ENCODE peak calls at places on chromosomes 1 and 21, in six cellular contexts. E is progenitor cell of endocrine pancreas; Q is H54; V is CD8-positive, alpha-beta memory T cell; O is stimulated activated CD4-positive, alpha-beta T cell treated with anti-CD3 and anti-CD28 coated beads, TNF-alpha, amount 100 ng/mL, for 4 hours; R is T-helper 1 cell. T is an unnamed sample.

GRCh38 chr1:77222496-77222895 is 3.3 kb upstream of the PIGK start:
- DNase-seq in E (no peak), Q (no peak), V (no peak), O (no peak), R (no peak), T (no peak)

GRCh38 chr1:110645962-110646735 is 28.6 kb downstream of the KCNA3 start:
- DNase-seq in E (no peak), Q (no peak), V (no peak), O (no peak), R (no peak), T (peak)

GRCh38 chr1:67652800-67653199 is 32.2 kb upstream of the GADD45A start:
- DNase-seq in E (no peak), Q (peak), V (no peak), O (no peak), R (no peak), T (no peak)

GRCh38 chr1:150563340-150564038 is 14.3 kb downstream of the ADAMTSL4 start:
- DNase-seq in E (no peak), Q (no peak), V (peak), O (no peak), R (no peak), T (no peak)

GRCh38 chr1:106254748-106255147 is 801.7 kb upstream of the PRMT6 start:
- DNase-seq in E (no peak), Q (no peak), V (no peak), O (no peak), R (no peak), T (no peak)

GRCh38 chr21:31364265-31364945 is 20.3 kb upstream of the TIAM1 start:
- DNase-seq in E (no peak), Q (no peak), V (no peak), O (no peak), R (no peak), T (no peak)

GRCh38 chr21:42093991-42094417 is 22.9 kb downstream of the UMODL1 start:
- DNase-seq in E (no peak), Q (peak), V (no peak), O (no peak), R (no peak), T (peak)

GRCh38 chr1:8025061-8025670 is 943 bp downstream of the ERRFI1 start:
- DNase-seq in E (no peak), Q (no peak), V (no peak), O (no peak), R (no peak), T (no peak)

GRCh38 chr1:43505077-43505780 is 25.5 kb upstream of the PTPRF start:
- DNase-seq in E (no peak), Q (no peak), V (no peak), O (no peak), R (no peak), T (no peak)

GRCh38 chr1:53639251-53639721 is 99.7 kb downstream of the GLIS1 start:
- DNase-seq in E (no peak), Q (peak), V (no peak), O (no peak), R (no peak), T (no peak)

GRCh38 chr21:34144224-34144623 is 70.8 kb downstream of the MRPS6 start:
- DNase-seq in E (no peak), Q (no peak), V (no peak), O (no peak), R (no peak), T (no peak)

GRCh38 chr1:58358311-58358710 is 188.2 kb downstream of the OMA1 start:
- DNase-seq in E (no peak), Q (no peak), V (no peak), O (no peak), R (no peak), T (no peak)

GRCh38 chr21:41800425-41801186 is 33.8 kb upstream of the RIPK4 start:
- DNase-seq in E (no peak), Q (no peak), V (no peak), O (no peak), R (no peak), T (no peak)

GRCh38 chr1:41840592-41841246 is 78.0 kb downstream of the HIVEP3 start:
- DNase-seq in E (no peak), Q (peak), V (no peak), O (no peak), R (no peak), T (peak)

GRCh38 chr1:31771891-31772668 is 7.9 kb upstream of the ADGRB2 start:
- DNase-seq in E (no peak), Q (no peak), V (no peak), O (peak), R (no peak), T (no peak)

GRCh38 chr21:45309069-45309521 is 21.4 kb upstream of the POFUT2 start:
- DNase-seq in E (no peak), Q (peak), V (peak), O (no peak), R (no peak), T (peak)

GRCh38 chr1:8020032-8020431 is 6.1 kb downstream of the ERRFI1 start:
- DNase-seq in E (no peak), Q (no peak), V (no peak), O (no peak), R (no peak), T (no peak)

GRCh38 chr1:13828454-13829151 is 128.6 kb downstream of the PRDM2 start:
- DNase-seq in E (peak), Q (no peak), V (no peak), O (no peak), R (no peak), T (no peak)

GRCh38 chr21:46121286-46122221 is 23.6 kb downstream of the COL6A2 start:
- DNase-seq in E (peak), Q (no peak), V (no peak), O (no peak), R (peak), T (no peak)

GRCh38 chr21:43916691-43917514 is 51.9 kb downstream of the AGPAT3 start:
- DNase-seq in E (no peak), Q (no peak), V (peak), O (peak), R (peak), T (no peak)

GRCh38 chr1:108209456-108210108 is 9.4 kb upstream of the SLC25A24 start:
- DNase-seq in E (no peak), Q (no peak), V (no peak), O (no peak), R (no peak), T (no peak)

GRCh38 chr21:28308516-28308915 is 684.2 kb downstream of the LTN1 start:
- DNase-seq in E (no peak), Q (no peak), V (no peak), O (no peak), R (no peak), T (no peak)

GRCh38 chr1:42798010-42798409 is 13.2 kb downstream of the TMEM269 start:
- DNase-seq in E (no peak), Q (no peak), V (no peak), O (no peak), R (no peak), T (no peak)

GRCh38 chr1:180917306-180918065 is 4.8 kb downstream of the KIAA1614 start:
- DNase-seq in E (no peak), Q (no peak), V (no peak), O (no peak), R (no peak), T (no peak)

GRCh38 chr1:61776091-61776490 is 33.8 kb downstream of the PATJ start:
- DNase-seq in E (no peak), Q (no peak), V (no peak), O (no peak), R (no peak), T (no peak)

GRCh38 chr1:4095466-4095865 is 195.4 kb upstream of the C1orf174 start:
- DNase-seq in E (no peak), Q (no peak), V (no peak), O (no peak), R (no peak), T (no peak)

GRCh38 chr1:15029786-15030185 is 123.8 kb upstream of the TMEM51 start:
- DNase-seq in E (no peak), Q (no peak), V (no peak), O (no peak), R (no peak), T (no peak)